ENCODE peak calls at places on chromosomes 3 and 15, in four cellular contexts. E is IMR-90, D is K562, U is GM12878. O is an unnamed sample.

GRCh38 chr3:155079795-155080546 is at the start of gene MME:
- DNase-seq in E (peak; percentile 73), D (peak; percentile 18), U (no peak), O (peak; percentile 69)

GRCh38 chr15:56346414-56346813 is 18.8 kb upstream of the TEX9 start:
- DNase-seq in E (no peak), U (no peak), D (no peak), O (no peak)

GRCh38 chr3:120552184-120553020 is 43.7 kb upstream of the NDUFB4 start:
- DNase-seq in E (no peak), U (no peak), D (no peak), O (no peak)

GRCh38 chr3:151305081-151305777 is 11.4 kb downstream of the GPR87 start:
- DNase-seq in E (peak; percentile 95), U (no peak), D (no peak), O (no peak)

GRCh38 chr3:129360224-129360623 is 68.2 kb downstream of the EFCAB12 start:
- DNase-seq in E (no peak), D (no peak), U (no peak), O (no peak)

GRCh38 chr15:38487383-38487782 is 33.5 kb downstream of the FAM98B start:
- DNase-seq in D (no peak), U (no peak), E (no peak), O (no peak)

GRCh38 chr15:96125681-96126080 is 204.8 kb upstream of the NR2F2 start:
- DNase-seq in U (no peak), E (peak; percentile 65), D (peak; percentile 34), O (no peak)

GRCh38 chr15:90343391-90343790 is 8.7 kb upstream of the ZNF774 start:
- DNase-seq in E (peak; percentile 72), D (no peak), U (no peak), O (peak; percentile 90)

GRCh38 chr3:114409291-114409690 is 115.5 kb downstream of the TIGIT start:
- DNase-seq in E (no peak), D (no peak), U (no peak), O (no peak)

GRCh38 chr3:114408763-114409162 is 114.9 kb downstream of the TIGIT start:
- DNase-seq in D (no peak), E (no peak), U (no peak), O (no peak)

GRCh38 chr3:114417265-114417664 is 123.4 kb downstream of the TIGIT start:
- DNase-seq in D (no peak), E (no peak), U (no peak), O (no peak)

GRCh38 chr3:114411292-114411691 is 117.5 kb downstream of the TIGIT start:
- DNase-seq in U (no peak), D (no peak), E (peak; percentile 59), O (peak; percentile 74)

GRCh38 chr3:114411811-114412803 is 118.3 kb downstream of the TIGIT start:
- DNase-seq in U (no peak), D (no peak), E (peak; percentile 87), O (peak; percentile 16)
- TF ChIP-seq FOS in U (no peak), D (no peak), E (peak; percentile 84), O (no peak)

GRCh38 chr3:132343018-132343612 is 25.9 kb downstream of the ACP3 start:
- DNase-seq in D (peak; percentile 24), E (peak; percentile 66), U (no peak), O (peak; percentile 56)
- TF ChIP-seq FOS in D (no peak), E (no peak), U (no peak), O (no peak)

GRCh38 chr3:31237887-31238286 is 294.8 kb upstream of the STT3B start:
- DNase-seq in U (no peak), E (no peak), D (no peak), O (no peak)
- TF ChIP-seq FOS in U (no peak), E (no peak), D (no peak), O (no peak)

GRCh38 chr15:68619303-68619698 is 40.5 kb downstream of the CORO2B start:
- DNase-seq in D (no peak), U (no peak), E (no peak), O (no peak)

GRCh38 chr15:68617777-68618176 is 39.0 kb downstream of the CORO2B start:
- DNase-seq in D (no peak), U (no peak), E (no peak), O (no peak)

GRCh38 chr15:68617001-68617400 is 38.2 kb downstream of the CORO2B start:
- DNase-seq in E (peak; percentile 59), U (no peak), D (no peak), O (peak; percentile 34)

GRCh38 chr15:68616397-68616796 is 37.6 kb downstream of the CORO2B start:
- DNase-seq in U (no peak), E (no peak), D (no peak), O (no peak)

DNA sequence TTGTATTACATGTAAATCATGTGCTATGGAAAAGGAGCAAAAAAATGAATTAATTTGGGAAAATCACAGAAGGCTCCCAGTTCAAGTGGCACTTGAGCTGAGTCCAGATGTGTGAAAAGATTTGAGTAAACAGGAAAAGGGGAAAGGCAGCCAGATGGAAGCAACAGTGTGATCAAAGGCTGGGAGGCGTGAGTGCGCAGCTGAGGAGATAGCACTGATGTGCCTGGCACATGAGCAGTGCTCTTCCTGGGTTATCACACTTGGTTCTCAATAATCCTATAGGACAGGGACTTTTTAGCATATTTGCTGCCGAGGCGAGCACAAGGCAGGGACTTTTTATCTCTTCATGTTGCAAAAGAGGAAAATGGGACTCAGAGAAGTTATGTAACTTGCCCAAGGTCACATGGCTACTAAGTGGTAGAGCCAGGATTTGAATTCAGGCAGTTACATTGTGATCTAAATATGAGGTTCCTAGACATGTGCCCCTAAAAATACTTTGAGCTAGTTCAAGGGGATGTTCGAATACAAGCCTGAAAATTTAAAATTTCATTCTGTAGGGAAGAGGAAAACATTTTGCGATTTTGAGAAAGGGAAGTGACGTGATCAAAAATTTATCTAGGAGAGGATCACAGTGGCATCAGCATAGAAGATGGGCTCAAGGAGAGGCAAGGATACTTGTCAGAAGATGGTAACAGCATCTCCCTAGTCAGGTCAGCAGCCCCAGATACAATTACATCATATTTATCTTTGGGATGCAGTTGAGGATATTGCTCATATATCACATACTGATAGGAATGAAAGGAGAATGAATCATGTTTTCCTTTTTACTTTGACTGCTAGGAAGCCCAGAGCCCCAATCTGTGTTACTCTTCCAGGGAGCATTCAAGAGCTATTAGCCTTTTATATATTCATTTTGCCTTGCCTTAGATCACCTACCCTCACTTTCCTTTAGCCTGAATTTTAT is 39.8 kb downstream of the CORO2B start:
- DNase-seq in U (no peak), E (peak; percentile 70), D (no peak), O (peak; percentile 77)
- TF ChIP-seq FOS in U (no peak), E (no peak), D (no peak), O (peak; percentile 92)

GRCh38 chr3:13561967-13562366 is 13.0 kb downstream of the FBLN2 start:
- DNase-seq in D (no peak), E (no peak), U (no peak), O (peak; percentile 25)
- TF ChIP-seq FOS in D (no peak), E (no peak), U (no peak), O (no peak)